ENCODE peak calls at places on chromosome 20, in seven cellular contexts. C, J, H, Z, M, R and P are unnamed samples.

GRCh38 chr20:36833275-36834020 is 42.5 kb upstream of the TLDC2 start:
- DNase-seq in Z (no peak), J (no peak), H (no peak), C (no peak), R (peak; percentile 27), M (no peak), P (no peak)

GRCh38 chr20:41135187-41135887 is 2.0 kb upstream of the PLCG1 start:
- DNase-seq in R (no peak), H (peak; percentile 80), C (peak; percentile 28), M (peak; percentile 67), Z (no peak), J (no peak), P (peak; percentile 66)

GRCh38 chr20:19483309-19483708 is 270.9 kb downstream of the SLC24A3 start:
- DNase-seq in M (no peak), Z (no peak), J (no peak), R (no peak), C (no peak), H (no peak), P (no peak)

GRCh38 chr20:36085686-36086267 is 68.8 kb upstream of the EPB41L1 start:
- DNase-seq in Z (no peak), J (no peak), R (peak; percentile 65), H (no peak), M (no peak), C (no peak), P (no peak)

GRCh38 chr20:8124639-8125038 is 7.4 kb upstream of the PLCB1 start:
- DNase-seq in H (no peak), R (no peak), M (no peak), C (no peak), Z (no peak), J (no peak), P (no peak)

GRCh38 chr20:53643031-53643832 is 49.6 kb upstream of the ZNF217 start:
- DNase-seq in C (no peak), Z (no peak), H (peak; percentile 79), R (peak; percentile 83), J (no peak), M (peak; percentile 78), P (peak; percentile 79)

GRCh38 chr20:43665466-43666176 is 1.3 kb upstream of the MYBL2 start:
- DNase-seq in M (no peak), Z (no peak), J (no peak), H (no peak), C (no peak), R (no peak), P (no peak)

GRCh38 chr20:13458860-13459451 is 179.8 kb downstream of the TASP1 start:
- DNase-seq in J (no peak), Z (no peak), M (peak; percentile 11), C (no peak), H (no peak), R (peak; percentile 15), P (peak; percentile 39)

GRCh38 chr20:47762699-47763098 is 22.6 kb downstream of the SULF2 start:
- DNase-seq in J (no peak), C (no peak), Z (no peak), R (peak; percentile 62), H (no peak), M (no peak), P (no peak)

GRCh38 chr20:3115190-3116107 is 30.9 kb upstream of the AVP start:
- DNase-seq in R (peak; percentile 20), H (peak; percentile 61), M (peak; percentile 84), Z (no peak), J (no peak), C (peak; percentile 23), P (peak; percentile 82)

GRCh38 chr20:8602389-8603116 is 466.3 kb upstream of the PLCB4 start:
- DNase-seq in H (no peak), R (no peak), C (no peak), M (peak; percentile 38), J (no peak), Z (no peak), P (peak; percentile 17)

GRCh38 chr20:46463852-46464251 is 49.5 kb downstream of the ZNF334 start:
- DNase-seq in H (no peak), R (no peak), Z (no peak), C (no peak), J (no peak), M (no peak), P (no peak)

GRCh38 chr20:58546756-58547526 is 31.7 kb upstream of the APCDD1L start:
- DNase-seq in Z (no peak), C (no peak), H (no peak), J (no peak), M (no peak), R (no peak), P (no peak)

GRCh38 chr20:52312131-52312729 is 120.7 kb upstream of the ZFP64 start:
- DNase-seq in M (peak; percentile 45), Z (no peak), C (peak; percentile 55), R (peak; percentile 38), J (no peak), H (peak; percentile 65), P (peak; percentile 46)

GRCh38 chr20:48702388-48703041 is 125.3 kb downstream of the PREX1 start:
- DNase-seq in C (no peak), M (no peak), J (no peak), H (no peak), R (no peak), Z (no peak), P (no peak)

GRCh38 chr20:62046431-62046830 is 19.2 kb downstream of the TAF4 start:
- DNase-seq in Z (no peak), C (no peak), J (no peak), H (no peak), M (no peak), R (no peak), P (no peak)

GRCh38 chr20:32575805-32576204 is 9.3 kb downstream of the NOL4L start:
- DNase-seq in M (no peak), Z (no peak), H (no peak), J (no peak), C (no peak), R (no peak), P (no peak)

GRCh38 chr20:23387118-23387443 is 25.1 kb downstream of the GZF1 start:
- DNase-seq in J (no peak), Z (no peak), M (no peak), H (no peak), R (no peak), C (no peak), P (no peak)

GRCh38 chr20:59780494-59781185 is 152.8 kb downstream of the SYCP2 start:
- DNase-seq in C (no peak), Z (no peak), R (no peak), M (peak; percentile 4), H (no peak), J (no peak), P (no peak)

GRCh38 chr20:18683839-18684238 is 96.0 kb downstream of the DTD1 start:
- DNase-seq in Z (no peak), R (no peak), M (no peak), J (no peak), C (no peak), H (no peak), P (no peak)

GRCh38 chr20:22471156-22471836 is 113.1 kb downstream of the FOXA2 start:
- DNase-seq in Z (no peak), C (no peak), J (no peak), R (no peak), M (no peak), H (no peak), P (no peak)

GRCh38 chr20:61419501-61419900 is 167.4 kb downstream of the CDH4 start:
- DNase-seq in J (no peak), M (no peak), Z (no peak), C (no peak), R (no peak), H (no peak), P (no peak)

GRCh38 chr20:46832555-46832954 is 62.1 kb upstream of the EYA2 start:
- DNase-seq in H (no peak), J (no peak), C (no peak), M (no peak), R (no peak), Z (no peak), P (no peak)

GRCh38 chr20:9458075-9458818 is 56.1 kb upstream of the LAMP5 start:
- DNase-seq in J (no peak), R (no peak), Z (no peak), H (no peak), M (no peak), C (no peak), P (no peak)

GRCh38 chr20:63258826-63259225 is 4.6 kb upstream of the NKAIN4 start:
- DNase-seq in M (no peak), J (no peak), H (no peak), C (no peak), R (no peak), Z (no peak), P (no peak)
- TF ChIP-seq CTCF in M (no peak), J (no peak), H (no peak), C (no peak), R (no peak), Z (no peak), P (no peak)

DNA sequence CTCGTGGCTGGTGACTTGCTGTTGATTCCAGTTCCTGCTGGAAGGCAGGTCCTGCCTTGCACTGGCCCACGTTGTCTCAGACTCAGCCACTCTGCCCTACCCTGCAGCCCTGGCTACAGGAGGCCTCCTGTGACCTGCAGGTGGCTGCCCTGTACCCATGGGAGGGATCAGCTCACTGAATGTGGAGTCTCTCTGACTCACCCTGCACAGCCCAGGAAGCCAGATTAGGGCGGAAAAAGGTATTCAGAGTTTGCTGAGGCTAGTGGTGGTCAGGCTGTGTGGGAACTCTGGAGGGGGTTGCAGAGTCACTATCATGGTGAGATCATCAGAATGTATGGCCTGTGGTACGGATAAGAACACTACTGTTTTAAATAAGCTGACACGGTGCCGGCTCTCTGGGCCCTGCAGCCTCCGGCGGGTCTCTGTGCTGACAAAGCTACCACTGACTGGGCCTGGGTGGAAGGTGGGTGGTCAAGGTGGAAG is 24.7 kb upstream of the PYGB start:
- DNase-seq in H (no peak), J (no peak), C (no peak), M (no peak), Z (no peak), R (peak; percentile 95), P (no peak)
- TF ChIP-seq CTCF in H (no peak), J (no peak), C (no peak), M (no peak), Z (peak; percentile 46), R (no peak), P (no peak)

GRCh38 chr20:33793011-33793931 is 17.9 kb upstream of the CHMP4B start:
- DNase-seq in J (no peak), Z (no peak), C (no peak), M (no peak), R (peak; percentile 72), H (no peak), P (no peak)

GRCh38 chr20:33791021-33791420 is 20.1 kb upstream of the CHMP4B start:
- DNase-seq in M (no peak), Z (no peak), J (no peak), C (no peak), H (no peak), R (no peak), P (no peak)

GRCh38 chr20:33790571-33790970 is 20.6 kb upstream of the CHMP4B start:
- DNase-seq in Z (no peak), J (no peak), M (no peak), C (no peak), R (no peak), H (no peak), P (no peak)

GRCh38 chr20:33791540-33791939 is 19.6 kb upstream of the CHMP4B start:
- DNase-seq in Z (no peak), M (no peak), C (no peak), J (no peak), R (no peak), H (no peak), P (no peak)

GRCh38 chr20:33791959-33792597 is 19.1 kb upstream of the CHMP4B start:
- DNase-seq in Z (no peak), H (peak; percentile 73), C (peak; percentile 84), M (peak; percentile 75), R (peak; percentile 31), J (no peak), P (peak; percentile 68)
- TF ChIP-seq CTCF in Z (peak; percentile 73), H (peak; percentile 82), C (peak; percentile 93), M (peak; percentile 81), R (peak; percentile 63), J (peak; percentile 61), P (peak; percentile 73)

GRCh38 chr20:38447931-38448675 is 13.0 kb upstream of the SNHG17 start:
- DNase-seq in J (no peak), Z (no peak), C (no peak), M (no peak), R (no peak), H (no peak), P (no peak)
- TF ChIP-seq CTCF in J (no peak), Z (no peak), C (no peak), M (no peak), R (no peak), H (no peak), P (no peak)